ENCODE peak calls at places on chromosomes 13 and 19, in seven cellular contexts. G is adipocyte; C is CD8-positive, alpha-beta memory T cell; P is body of pancreas; I is kidney; Z is right cardiac atrium; Q is HCT116. O is an unnamed sample. For H3K4me1, the result is how much of the 10 kb centered on the place peaks cover.

GRCh38 chr19:13980340-13980739 is 25.8 kb downstream of the RFX1 start:
- DNase-seq in G (no peak), C (no peak), P (no peak), I (peak), Z (peak), Q (no peak), O (no peak)

GRCh38 chr13:31160857-31161582 is 684 bp downstream of the HSPH1 start:
- DNase-seq in G (peak), C (peak), P (peak), I (peak), Z (peak), Q (no peak), O (peak)

GRCh38 chr13:113034451-113035208 is 65.6 kb downstream of the MCF2L start:
- DNase-seq in G (peak), C (no peak), P (peak), I (peak), Z (peak), Q (no peak), O (no peak)

GRCh38 chr19:5292453-5292842 is 48.2 kb downstream of the PTPRS start:
- DNase-seq in G (peak), C (peak), P (no peak), I (no peak), Z (no peak), Q (no peak), O (peak)

GRCh38 chr19:41000310-41000737 is 9.2 kb downstream of the CYP2B6 start:
- DNase-seq in G (no peak), C (no peak), P (peak), I (no peak), Z (no peak), Q (peak), O (no peak)

GRCh38 chr19:20077791-20078463 is at the start of gene ZNF90:
- DNase-seq in G (peak), C (peak), P (peak), I (peak), Z (peak), Q (no peak), O (peak)

GRCh38 chr13:100645382-100645781 is 29.2 kb downstream of the TMTC4 start:
- DNase-seq in G (no peak), C (no peak), P (no peak), I (no peak), Z (no peak), Q (no peak), O (no peak)

GRCh38 chr19:54662730-54663129 is at the start of gene LILRB4:
- DNase-seq in G (no peak), C (no peak), P (no peak), I (no peak), Z (peak), Q (no peak), O (no peak)

GRCh38 chr13:97245011-97245410 is 22.9 kb downstream of the MBNL2 start:
- DNase-seq in G (no peak), C (no peak), P (no peak), I (no peak), Z (no peak), Q (no peak), O (no peak)
- H3K4me1 ChIP-seq in G (half or more), C (under half), P (half or more), I (under half), Z (under half), Q (under half), O (under half)

GRCh38 chr13:98977568-98978270 is at the start of gene DOCK9:
- DNase-seq in G (peak), C (no peak), P (peak), I (peak), Z (peak), Q (no peak), O (no peak)

GRCh38 chr13:98976941-98977340 is 923 bp downstream of the DOCK9 start:
- DNase-seq in G (no peak), C (no peak), P (no peak), I (no peak), Z (no peak), Q (no peak), O (no peak)

GRCh38 chr13:98976338-98976737 is 1.5 kb downstream of the DOCK9 start:
- DNase-seq in G (peak), C (no peak), P (no peak), I (no peak), Z (no peak), Q (no peak), O (no peak)

GRCh38 chr13:98979012-98979411 is 1.1 kb upstream of the DOCK9 start:
- DNase-seq in G (no peak), C (no peak), P (no peak), I (no peak), Z (no peak), Q (no peak), O (no peak)

GRCh38 chr13:98978280-98978679 is 416 bp upstream of the DOCK9 start:
- DNase-seq in G (peak), C (no peak), P (no peak), I (no peak), Z (no peak), Q (peak), O (no peak)
- H3K4me3 ChIP-seq in G (peak), C (no peak), P (no peak), I (peak), Z (peak), Q (no peak), O (no peak)

GRCh38 chr19:49923055-49924003 is 5.7 kb upstream of the ATF5 start:
- DNase-seq in G (no peak), C (no peak), P (no peak), I (peak), Z (peak), Q (no peak), O (no peak)
- H3K4me1 ChIP-seq in G (under half), C (under half), P (under half), I (under half), Z (under half), Q (under half), O (under half)

DNA sequence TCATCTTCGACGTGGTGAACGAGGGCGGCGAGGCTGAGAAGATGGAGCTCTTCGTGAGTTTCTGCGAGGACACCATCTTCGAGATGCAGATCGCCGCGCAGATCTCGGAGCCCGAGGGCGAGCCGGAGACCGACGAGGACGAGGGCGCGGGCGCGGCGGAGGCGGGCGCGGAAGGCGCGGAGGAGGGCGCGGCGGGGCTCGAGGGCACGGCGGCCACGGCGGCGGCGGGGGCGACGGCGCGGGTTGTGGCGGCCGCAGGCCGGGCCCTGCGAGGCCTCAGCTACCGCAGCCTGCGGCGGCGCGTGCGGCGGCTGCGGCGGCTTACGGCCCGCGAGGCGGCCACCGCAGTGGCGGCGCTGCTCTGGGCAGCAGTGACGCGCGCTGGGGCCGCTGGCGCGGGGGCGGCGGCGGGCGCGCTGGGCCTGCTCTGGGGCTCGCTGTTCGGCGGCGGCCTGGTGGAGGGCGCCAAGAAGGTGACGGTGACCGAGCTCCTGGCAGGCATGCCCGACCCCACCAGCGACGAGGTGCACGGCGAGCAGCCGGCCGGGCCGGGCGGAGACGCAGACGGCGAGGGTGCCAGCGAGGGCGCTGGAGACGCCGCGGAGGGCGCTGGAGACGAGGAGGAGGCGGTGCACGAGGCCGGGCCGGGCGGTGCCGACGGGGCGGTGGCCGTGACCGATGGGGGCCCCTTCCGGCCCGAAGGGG is 52.6 kb downstream of the MAP4K1 start:
- DNase-seq in G (peak), C (no peak), P (no peak), I (no peak), Z (peak), Q (no peak), O (no peak)
- H3K4me3 ChIP-seq in G (no peak), C (no peak), P (no peak), I (no peak), Z (peak), Q (no peak), O (no peak)

DNA sequence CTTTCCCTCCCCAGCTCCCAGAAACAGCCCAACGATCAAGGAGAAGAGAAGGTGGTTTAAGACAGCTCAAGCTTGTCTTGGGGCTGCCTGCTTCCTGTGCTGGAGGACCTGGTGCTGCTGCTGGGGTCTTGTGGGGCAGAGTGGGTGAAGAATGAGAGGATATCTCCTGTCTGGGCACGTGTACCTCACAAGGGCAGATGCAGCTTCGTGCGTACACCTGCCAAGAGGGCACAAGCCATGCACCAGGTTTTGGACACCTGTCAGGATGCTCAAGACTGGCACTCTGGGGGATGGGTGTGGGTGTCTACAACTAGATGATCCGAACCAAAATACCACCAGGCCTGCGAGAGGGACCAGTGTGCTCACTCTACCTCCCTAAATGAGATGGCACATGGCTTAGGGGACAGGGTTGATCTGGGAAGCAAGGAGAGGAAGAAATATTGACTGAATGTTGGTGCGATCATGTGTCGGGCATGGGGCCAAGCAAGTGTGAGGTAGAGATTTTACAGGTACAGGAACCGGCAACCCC is 2.2 kb downstream of the CBY2 start:
- DNase-seq in G (no peak), C (no peak), P (no peak), I (no peak), Z (no peak), Q (no peak), O (no peak)
- H3K4me1 ChIP-seq in G (under half), C (under half), P (under half), I (under half), Z (under half), Q (under half), O (under half)

DNA sequence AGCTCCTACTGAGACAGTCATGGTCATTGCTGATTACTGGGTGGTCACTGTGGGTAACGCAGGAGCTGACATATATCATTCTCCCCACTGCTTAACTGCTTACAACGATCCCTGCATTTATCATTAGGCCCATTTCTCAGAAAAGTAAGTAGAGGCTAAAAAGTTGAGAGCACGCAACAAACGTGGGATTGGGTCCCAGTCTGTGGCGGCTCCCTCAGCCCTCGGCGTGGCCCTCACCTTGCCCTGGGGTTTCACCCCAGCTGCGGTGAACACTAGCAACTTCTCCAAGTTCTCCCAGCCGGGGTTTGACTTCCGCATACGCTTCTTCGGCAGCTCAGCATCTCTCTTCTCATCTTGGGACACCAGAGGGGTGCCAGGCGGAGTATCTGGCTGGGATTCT is 2.5 kb downstream of the PNKP start:
- DNase-seq in G (no peak), C (no peak), P (no peak), I (no peak), Z (peak), Q (no peak), O (no peak)
- H3K4me3 ChIP-seq in G (peak), C (no peak), P (no peak), I (no peak), Z (no peak), Q (peak), O (no peak)

GRCh38 chr13:24709186-24709913 is 29.1 kb downstream of the ATP12A start:
- DNase-seq in G (no peak), C (peak), P (no peak), I (no peak), Z (no peak), Q (no peak), O (peak)

GRCh38 chr13:24717217-24717616 is 37.0 kb downstream of the ATP12A start:
- DNase-seq in G (no peak), C (no peak), P (no peak), I (no peak), Z (no peak), Q (no peak), O (no peak)

GRCh38 chr13:24716446-24716845 is 36.2 kb downstream of the ATP12A start:
- DNase-seq in G (no peak), C (no peak), P (no peak), I (no peak), Z (no peak), Q (no peak), O (no peak)

GRCh38 chr13:24716011-24716410 is 35.8 kb downstream of the ATP12A start:
- DNase-seq in G (no peak), C (no peak), P (no peak), I (no peak), Z (no peak), Q (no peak), O (no peak)

DNA sequence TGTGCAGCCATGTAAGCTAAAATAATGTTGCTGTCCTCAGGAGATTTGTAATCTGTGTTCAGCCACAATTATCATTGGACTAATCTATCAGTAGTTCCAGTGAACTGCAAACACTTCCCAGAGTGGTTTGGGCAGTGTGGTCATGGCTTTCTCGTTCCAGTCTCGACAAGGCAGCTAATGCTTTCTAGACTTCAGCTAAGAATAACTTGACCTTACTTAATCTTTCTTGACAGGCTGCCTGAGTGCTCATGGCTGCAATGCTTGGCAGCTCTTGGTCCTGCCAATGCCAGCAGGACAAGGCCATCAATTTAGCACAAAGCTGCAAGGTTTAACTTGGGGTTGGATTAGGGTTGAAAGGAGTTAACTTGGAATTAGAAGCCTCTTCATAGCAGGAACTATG is 32.8 kb downstream of the ATP12A start:
- DNase-seq in G (no peak), C (no peak), P (no peak), I (no peak), Z (peak), Q (no peak), O (no peak)
- H3K4me1 ChIP-seq in G (under half), C (under half), P (under half), I (under half), Z (under half), Q (under half), O (under half)